ENCODE peak calls at places on chromosomes 4 and X, in seven cellular contexts. G is GM06990; P is CD8-positive, alpha-beta T cell; F is cardiac fibroblast; H is AG10803; X is IMR-90; V is HCT116. D is an unnamed sample.
A peak's percentile ranks its signal among the peaks of the same experiment; 100 is the strongest.

GRCh38 chr4:3441501-3442459 is at the start of gene HGFAC:
- DNase-seq in G (no peak), H (no peak), F (no peak), X (no peak), P (no peak), V (no peak), D (no peak)

GRCh38 chr4:188042191-188042590 is 46.6 kb downstream of the ZFP42 start:
- DNase-seq in F (no peak), G (no peak), X (no peak), V (no peak), P (no peak), H (no peak), D (no peak)

GRCh38 chr4:76752911-76753494 is 144.9 kb downstream of the SOWAHB start:
- DNase-seq in V (peak; percentile 64), G (no peak), H (peak; percentile 100), F (peak; percentile 97), P (no peak), X (peak; percentile 100), D (no peak)

GRCh38 chrX:130118396-130118795 is 8.1 kb upstream of the ELF4 start:
- DNase-seq in G (no peak), H (peak; percentile 87), P (no peak), X (peak; percentile 81), V (no peak), F (peak; percentile 83), D (peak; percentile 40)

GRCh38 chrX:29952016-29952415 is 263.3 kb upstream of the MAGEB2 start:
- DNase-seq in H (no peak), F (peak; percentile 7), P (no peak), G (no peak), X (peak; percentile 5), V (no peak), D (no peak)

GRCh38 chrX:1164322-1165288 is 47.8 kb downstream of the CRLF2 start:
- DNase-seq in X (no peak), H (no peak), F (peak; percentile 6), G (peak; percentile 39), V (no peak), P (no peak), D (no peak)

GRCh38 chr4:120808475-120809141 is 113.9 kb downstream of the PRDM5 start:
- DNase-seq in X (no peak), P (no peak), V (no peak), G (no peak), H (no peak), F (no peak), D (no peak)

GRCh38 chrX:39065051-39065871 is 264.0 kb downstream of the MID1IP1 start:
- DNase-seq in H (no peak), F (no peak), V (no peak), X (no peak), G (no peak), P (no peak), D (no peak)

GRCh38 chr4:27624749-27625148 is 764.1 kb downstream of the STIM2 start:
- DNase-seq in F (no peak), X (no peak), V (no peak), H (no peak), G (no peak), P (no peak), D (no peak)

GRCh38 chr4:85318415-85318814 is 156.5 kb upstream of the ARHGAP24 start:
- DNase-seq in X (no peak), H (no peak), F (no peak), P (no peak), G (no peak), V (no peak), D (no peak)
- TF ChIP-seq CTCF in X (no peak), H (no peak), F (no peak), P (no peak), G (no peak), V (no peak), D (no peak)

GRCh38 chrX:109848451-109849050 is 115.5 kb upstream of the ACSL4 start:
- DNase-seq in G (peak; percentile 33), H (no peak), P (no peak), V (no peak), F (no peak), X (no peak), D (no peak)

GRCh38 chrX:109842611-109843010 is 109.6 kb upstream of the ACSL4 start:
- DNase-seq in X (no peak), G (no peak), F (peak; percentile 58), P (no peak), H (no peak), V (no peak), D (no peak)

GRCh38 chrX:109843963-109844751 is 111.1 kb upstream of the ACSL4 start:
- DNase-seq in G (peak; percentile 28), X (peak; percentile 33), P (no peak), F (no peak), H (peak; percentile 51), V (no peak), D (no peak)

GRCh38 chrX:109847257-109848187 is 114.5 kb upstream of the ACSL4 start:
- DNase-seq in V (no peak), F (peak; percentile 86), H (peak; percentile 95), P (no peak), G (no peak), X (peak; percentile 90), D (no peak)

GRCh38 chrX:109845996-109846395 is 112.9 kb upstream of the ACSL4 start:
- DNase-seq in F (no peak), V (no peak), P (no peak), G (no peak), H (no peak), X (no peak), D (no peak)
- TF ChIP-seq CTCF in F (no peak), V (no peak), P (no peak), G (no peak), H (no peak), X (no peak), D (no peak)

GRCh38 chr4:117560329-117560728 is 474.0 kb upstream of the NDST3 start:
- DNase-seq in V (peak; percentile 7), F (no peak), G (no peak), P (no peak), X (peak; percentile 40), H (no peak), D (no peak)
- TF ChIP-seq CTCF in V (peak; percentile 5), F (no peak), G (no peak), P (no peak), X (peak; percentile 37), H (no peak), D (no peak)

GRCh38 chr4:163251204-163251603 is 81.2 kb downstream of the NPY1R start:
- DNase-seq in H (no peak), P (no peak), X (no peak), F (no peak), V (peak; percentile 13), G (no peak), D (no peak)
- TF ChIP-seq CTCF in H (peak; percentile 4), P (no peak), X (no peak), F (no peak), V (peak; percentile 47), G (peak; percentile 29), D (no peak)

DNA sequence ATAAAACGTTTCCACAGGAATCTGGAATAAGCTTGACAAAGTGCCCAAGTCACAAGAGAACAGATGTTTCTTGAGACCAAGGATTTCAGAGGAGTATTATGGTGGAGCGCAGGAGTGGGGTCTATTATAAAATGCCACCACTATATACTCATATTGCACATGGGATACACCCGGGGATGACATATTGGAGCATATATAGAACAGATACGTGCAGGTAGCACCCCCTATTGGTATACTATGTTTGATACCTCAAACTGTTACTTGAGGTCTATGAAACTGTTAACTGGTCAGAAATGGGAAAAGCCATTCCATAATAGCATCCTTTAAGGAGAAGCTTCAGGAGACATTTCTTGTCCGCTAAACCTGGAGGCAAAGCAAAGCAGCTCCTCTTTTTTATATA is 86.0 kb downstream of the PCYT1B start:
- DNase-seq in H (peak; percentile 7), P (no peak), F (peak; percentile 16), V (peak; percentile 6), X (peak; percentile 11), G (no peak), D (no peak)
- TF ChIP-seq CTCF in H (peak; percentile 31), P (no peak), F (peak; percentile 17), V (peak; percentile 34), X (peak; percentile 28), G (peak; percentile 46), D (no peak)

DNA sequence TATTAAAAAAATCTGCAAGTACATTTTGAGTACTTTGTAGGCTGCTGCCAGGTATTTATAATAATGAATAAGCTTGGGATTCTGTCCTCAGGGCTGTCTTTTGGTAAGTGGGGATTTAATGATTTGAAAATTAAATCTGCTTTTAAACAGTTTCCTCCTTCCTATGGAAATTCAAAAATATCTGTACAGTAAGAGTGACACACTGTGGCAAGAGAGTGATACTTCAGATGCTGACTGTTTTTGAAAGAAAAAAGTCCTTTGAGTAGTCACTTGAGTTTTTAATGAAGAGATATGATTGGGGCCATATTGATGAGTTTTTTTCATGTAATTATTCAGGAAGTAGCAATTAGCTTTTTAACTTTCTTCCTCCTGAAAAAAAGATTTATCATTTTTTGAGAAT is 49.2 kb downstream of the SMARCAD1 start:
- DNase-seq in X (peak; percentile 7), V (no peak), G (no peak), H (no peak), P (no peak), F (peak; percentile 14), D (no peak)
- TF ChIP-seq CTCF in X (peak; percentile 28), V (peak; percentile 26), G (peak; percentile 15), H (peak; percentile 30), P (no peak), F (no peak), D (no peak)

GRCh38 chrX:42519666-42520231 is 258.2 kb downstream of the PPP1R2C start:
- DNase-seq in X (peak; percentile 17), F (peak; percentile 68), H (peak; percentile 67), V (no peak), G (no peak), P (no peak), D (peak; percentile 34)
- TF ChIP-seq CTCF in X (no peak), F (peak; percentile 4), H (peak; percentile 9), V (peak; percentile 29), G (peak; percentile 13), P (no peak), D (no peak)

D was measured in Calu3.